ENCODE peak calls at places on chromosomes 1 and 21, in nine cellular contexts. One of them, this sample, is unnamed.

GRCh38 chr1:234617986-234618725 is 8.2 kb upstream of the IRF2BP2 start:
- DNase-seq in esophagus squamous epithelium: no peak
- DNase-seq in psoas muscle: no peak
- DNase-seq in endodermal cell: no peak
- DNase-seq in stomach: no peak
- DNase-seq in prostate gland: no peak
- DNase-seq in aorta: no peak
- DNase-seq in H9: no peak
- DNase-seq in IMR-90: peak
- DNase-seq in this sample: no peak

GRCh38 chr1:6110326-6110725 is 64.6 kb downstream of the KCNAB2 start:
- DNase-seq in esophagus squamous epithelium: no peak
- DNase-seq in psoas muscle: no peak
- DNase-seq in endodermal cell: no peak
- DNase-seq in stomach: no peak
- DNase-seq in prostate gland: no peak
- DNase-seq in aorta: no peak
- DNase-seq in H9: no peak
- DNase-seq in IMR-90: no peak
- DNase-seq in this sample: no peak

GRCh38 chr1:199305053-199305452 is 666.2 kb downstream of the PTPRC start:
- DNase-seq in esophagus squamous epithelium: no peak
- DNase-seq in psoas muscle: no peak
- DNase-seq in endodermal cell: no peak
- DNase-seq in stomach: no peak
- DNase-seq in prostate gland: no peak
- DNase-seq in aorta: no peak
- DNase-seq in H9: no peak
- DNase-seq in IMR-90: no peak
- DNase-seq in this sample: no peak

GRCh38 chr1:117623698-117624097 is 17.9 kb downstream of the TENT5C start:
- DNase-seq in esophagus squamous epithelium: no peak
- DNase-seq in psoas muscle: no peak
- DNase-seq in endodermal cell: no peak
- DNase-seq in stomach: no peak
- DNase-seq in prostate gland: no peak
- DNase-seq in aorta: no peak
- DNase-seq in H9: no peak
- DNase-seq in IMR-90: no peak
- DNase-seq in this sample: peak

GRCh38 chr1:170586942-170587593 is 55.1 kb downstream of the GORAB start:
- DNase-seq in esophagus squamous epithelium: no peak
- DNase-seq in psoas muscle: no peak
- DNase-seq in endodermal cell: no peak
- DNase-seq in stomach: no peak
- DNase-seq in prostate gland: no peak
- DNase-seq in aorta: no peak
- DNase-seq in H9: no peak
- DNase-seq in IMR-90: peak
- DNase-seq in this sample: no peak

GRCh38 chr1:14215151-14215550 is 383.3 kb upstream of the KAZN start:
- DNase-seq in esophagus squamous epithelium: no peak
- DNase-seq in psoas muscle: no peak
- DNase-seq in endodermal cell: no peak
- DNase-seq in stomach: no peak
- DNase-seq in prostate gland: no peak
- DNase-seq in aorta: no peak
- DNase-seq in H9: no peak
- DNase-seq in IMR-90: no peak
- DNase-seq in this sample: no peak

GRCh38 chr1:9724706-9725476 is 73.4 kb downstream of the PIK3CD start:
- DNase-seq in esophagus squamous epithelium: no peak
- DNase-seq in psoas muscle: peak
- DNase-seq in endodermal cell: peak
- DNase-seq in stomach: peak
- DNase-seq in prostate gland: no peak
- DNase-seq in aorta: peak
- DNase-seq in H9: peak
- DNase-seq in IMR-90: peak
- DNase-seq in this sample: no peak

GRCh38 chr21:37568916-37569315 is 202.3 kb downstream of the DYRK1A start:
- DNase-seq in esophagus squamous epithelium: no peak
- DNase-seq in psoas muscle: no peak
- DNase-seq in endodermal cell: no peak
- DNase-seq in stomach: no peak
- DNase-seq in prostate gland: no peak
- DNase-seq in aorta: no peak
- DNase-seq in H9: no peak
- DNase-seq in IMR-90: no peak
- DNase-seq in this sample: no peak

GRCh38 chr1:209937996-209938959 is at the start of gene SYT14:
- DNase-seq in esophagus squamous epithelium: no peak
- DNase-seq in psoas muscle: peak
- DNase-seq in endodermal cell: peak
- DNase-seq in stomach: no peak
- DNase-seq in prostate gland: no peak
- DNase-seq in aorta: no peak
- DNase-seq in H9: peak
- DNase-seq in IMR-90: peak
- DNase-seq in this sample: no peak

GRCh38 chr1:26786437-26787380 is 1.0 kb upstream of the PIGV start:
- DNase-seq in esophagus squamous epithelium: no peak
- DNase-seq in psoas muscle: peak
- DNase-seq in endodermal cell: peak
- DNase-seq in stomach: peak
- DNase-seq in prostate gland: peak
- DNase-seq in aorta: peak
- DNase-seq in H9: peak
- DNase-seq in IMR-90: peak
- DNase-seq in this sample: peak

GRCh38 chr1:109942434-109942833 is 31.8 kb downstream of the CSF1 start:
- DNase-seq in esophagus squamous epithelium: no peak
- DNase-seq in psoas muscle: no peak
- DNase-seq in endodermal cell: no peak
- DNase-seq in stomach: no peak
- DNase-seq in prostate gland: no peak
- DNase-seq in aorta: no peak
- DNase-seq in H9: no peak
- DNase-seq in IMR-90: no peak
- DNase-seq in this sample: no peak

GRCh38 chr1:163442214-163442765 is 120.5 kb downstream of the NUF2 start:
- DNase-seq in esophagus squamous epithelium: no peak
- DNase-seq in psoas muscle: no peak
- DNase-seq in endodermal cell: no peak
- DNase-seq in stomach: no peak
- DNase-seq in prostate gland: no peak
- DNase-seq in aorta: no peak
- DNase-seq in H9: no peak
- DNase-seq in IMR-90: no peak
- DNase-seq in this sample: no peak

GRCh38 chr1:163443863-163444262 is 122.1 kb downstream of the NUF2 start:
- DNase-seq in esophagus squamous epithelium: no peak
- DNase-seq in psoas muscle: no peak
- DNase-seq in endodermal cell: no peak
- DNase-seq in stomach: no peak
- DNase-seq in prostate gland: no peak
- DNase-seq in aorta: no peak
- DNase-seq in H9: no peak
- DNase-seq in IMR-90: no peak
- DNase-seq in this sample: no peak

GRCh38 chr1:163442940-163443339 is 121.2 kb downstream of the NUF2 start:
- DNase-seq in esophagus squamous epithelium: no peak
- DNase-seq in psoas muscle: no peak
- DNase-seq in endodermal cell: no peak
- DNase-seq in stomach: no peak
- DNase-seq in prostate gland: no peak
- DNase-seq in aorta: no peak
- DNase-seq in H9: no peak
- DNase-seq in IMR-90: no peak
- DNase-seq in this sample: no peak

GRCh38 chr1:163439506-163439905 is 117.8 kb downstream of the NUF2 start:
- DNase-seq in esophagus squamous epithelium: no peak
- DNase-seq in psoas muscle: no peak
- DNase-seq in endodermal cell: no peak
- DNase-seq in stomach: no peak
- DNase-seq in prostate gland: no peak
- DNase-seq in aorta: no peak
- DNase-seq in H9: no peak
- DNase-seq in IMR-90: no peak
- DNase-seq in this sample: no peak

DNA sequence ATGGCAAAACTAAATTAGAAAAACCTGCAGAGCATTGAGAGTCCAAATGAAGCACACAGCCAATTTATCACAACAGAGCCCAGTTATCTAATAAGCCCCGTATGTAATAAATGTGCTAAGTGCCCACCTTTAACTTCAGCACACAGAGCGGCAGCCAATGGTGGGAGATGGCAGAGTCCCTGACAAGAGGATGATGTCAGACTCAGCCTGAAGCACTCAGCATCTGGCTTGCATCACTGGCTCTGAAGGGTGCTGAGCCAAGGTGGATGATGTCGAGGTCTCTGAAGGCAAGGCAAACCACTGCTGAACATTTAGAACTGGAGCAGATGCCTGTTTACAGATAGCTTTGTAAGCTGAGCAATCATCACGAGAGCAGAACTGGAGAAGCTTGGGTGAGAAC is 118.3 kb downstream of the NUF2 start:
- DNase-seq in esophagus squamous epithelium: no peak
- DNase-seq in psoas muscle: peak
- DNase-seq in endodermal cell: no peak
- DNase-seq in stomach: no peak
- DNase-seq in prostate gland: no peak
- DNase-seq in aorta: no peak
- DNase-seq in H9: no peak
- DNase-seq in IMR-90: no peak
- DNase-seq in this sample: no peak
- H3K27ac ChIP-seq in esophagus squamous epithelium: no peak
- H3K27ac ChIP-seq in psoas muscle: no peak
- H3K27ac ChIP-seq in endodermal cell: no peak
- H3K27ac ChIP-seq in stomach: no peak
- H3K27ac ChIP-seq in prostate gland: no peak
- H3K27ac ChIP-seq in aorta: no peak
- H3K27ac ChIP-seq in H9: no peak
- H3K27ac ChIP-seq in IMR-90: no peak
- H3K27ac ChIP-seq in this sample: no peak

GRCh38 chr1:206457408-206457807 is 12.9 kb upstream of the IKBKE start:
- DNase-seq in esophagus squamous epithelium: no peak
- DNase-seq in psoas muscle: peak
- DNase-seq in endodermal cell: no peak
- DNase-seq in stomach: no peak
- DNase-seq in prostate gland: no peak
- DNase-seq in aorta: peak
- DNase-seq in H9: no peak
- DNase-seq in IMR-90: peak
- DNase-seq in this sample: no peak

GRCh38 chr1:206461602-206462455 is 8.4 kb upstream of the IKBKE start:
- DNase-seq in esophagus squamous epithelium: no peak
- DNase-seq in psoas muscle: peak
- DNase-seq in endodermal cell: peak
- DNase-seq in stomach: peak
- DNase-seq in prostate gland: peak
- DNase-seq in aorta: peak
- DNase-seq in H9: peak
- DNase-seq in IMR-90: peak
- DNase-seq in this sample: no peak

GRCh38 chr1:206456577-206457375 is 13.5 kb upstream of the IKBKE start:
- DNase-seq in esophagus squamous epithelium: no peak
- DNase-seq in psoas muscle: no peak
- DNase-seq in endodermal cell: no peak
- DNase-seq in stomach: no peak
- DNase-seq in prostate gland: no peak
- DNase-seq in aorta: no peak
- DNase-seq in H9: no peak
- DNase-seq in IMR-90: no peak
- DNase-seq in this sample: no peak

GRCh38 chr1:206460846-206461426 is 9.3 kb upstream of the IKBKE start:
- DNase-seq in esophagus squamous epithelium: no peak
- DNase-seq in psoas muscle: no peak
- DNase-seq in endodermal cell: no peak
- DNase-seq in stomach: no peak
- DNase-seq in prostate gland: no peak
- DNase-seq in aorta: no peak
- DNase-seq in H9: no peak
- DNase-seq in IMR-90: no peak
- DNase-seq in this sample: no peak

DNA sequence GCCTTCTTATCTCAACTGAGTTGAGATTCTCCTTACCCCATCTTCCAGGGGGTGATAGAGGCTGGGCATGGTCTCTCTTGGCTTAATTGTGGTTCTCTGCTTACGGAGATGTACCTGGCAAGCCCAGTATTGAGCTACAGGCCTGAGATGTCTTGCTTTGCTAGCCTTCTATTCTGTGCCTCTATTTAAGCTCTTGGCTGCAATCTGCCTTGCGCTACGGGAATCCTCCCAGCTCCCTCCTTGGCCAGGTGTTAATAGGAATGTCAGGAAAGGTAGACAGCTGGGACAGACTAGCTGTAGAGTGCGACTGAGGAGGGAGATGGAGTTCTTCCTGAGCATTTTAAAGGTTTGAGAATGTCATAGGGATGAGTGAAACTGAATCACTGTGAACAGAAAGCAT is 10.6 kb upstream of the IKBKE start:
- DNase-seq in esophagus squamous epithelium: no peak
- DNase-seq in psoas muscle: no peak
- DNase-seq in endodermal cell: no peak
- DNase-seq in stomach: no peak
- DNase-seq in prostate gland: no peak
- DNase-seq in aorta: no peak
- DNase-seq in H9: no peak
- DNase-seq in IMR-90: no peak
- DNase-seq in this sample: no peak
- H3K27ac ChIP-seq in esophagus squamous epithelium: no peak
- H3K27ac ChIP-seq in psoas muscle: no peak
- H3K27ac ChIP-seq in endodermal cell: no peak
- H3K27ac ChIP-seq in stomach: no peak
- H3K27ac ChIP-seq in prostate gland: no peak
- H3K27ac ChIP-seq in aorta: no peak
- H3K27ac ChIP-seq in H9: no peak
- H3K27ac ChIP-seq in IMR-90: no peak
- H3K27ac ChIP-seq in this sample: no peak

DNA sequence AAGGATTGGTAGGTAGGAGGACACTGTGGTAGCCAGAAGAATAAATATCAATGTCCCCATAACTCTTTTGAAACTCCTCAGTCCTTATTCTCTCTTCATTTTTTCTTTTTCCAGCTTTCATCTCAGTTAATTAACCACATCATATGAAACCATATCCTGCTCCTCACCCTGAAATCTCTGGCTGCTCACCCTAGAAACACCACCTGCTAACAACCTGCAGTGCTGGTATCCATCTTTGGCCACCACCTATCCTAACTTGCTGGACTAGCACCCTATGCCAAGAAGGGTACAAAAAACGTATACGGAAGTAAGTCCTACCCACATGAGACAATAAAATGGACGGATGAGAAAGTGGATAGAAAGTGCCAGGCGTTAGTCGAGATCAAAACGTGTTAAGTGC is 13.7 kb upstream of the DPYD start:
- DNase-seq in esophagus squamous epithelium: no peak
- DNase-seq in psoas muscle: no peak
- DNase-seq in endodermal cell: no peak
- DNase-seq in stomach: no peak
- DNase-seq in prostate gland: no peak
- DNase-seq in aorta: no peak
- DNase-seq in H9: no peak
- DNase-seq in IMR-90: no peak
- DNase-seq in this sample: no peak
- H3K27ac ChIP-seq in esophagus squamous epithelium: no peak
- H3K27ac ChIP-seq in psoas muscle: no peak
- H3K27ac ChIP-seq in endodermal cell: no peak
- H3K27ac ChIP-seq in stomach: no peak
- H3K27ac ChIP-seq in prostate gland: no peak
- H3K27ac ChIP-seq in aorta: no peak
- H3K27ac ChIP-seq in H9: no peak
- H3K27ac ChIP-seq in IMR-90: no peak
- H3K27ac ChIP-seq in this sample: no peak

GRCh38 chr1:230232352-230232751 is 165.3 kb downstream of the GALNT2 start:
- DNase-seq in esophagus squamous epithelium: no peak
- DNase-seq in psoas muscle: no peak
- DNase-seq in endodermal cell: peak
- DNase-seq in stomach: no peak
- DNase-seq in prostate gland: no peak
- DNase-seq in aorta: no peak
- DNase-seq in H9: no peak
- DNase-seq in IMR-90: peak
- DNase-seq in this sample: no peak
- H3K27ac ChIP-seq in esophagus squamous epithelium: no peak
- H3K27ac ChIP-seq in psoas muscle: no peak
- H3K27ac ChIP-seq in endodermal cell: no peak
- H3K27ac ChIP-seq in stomach: peak
- H3K27ac ChIP-seq in prostate gland: no peak
- H3K27ac ChIP-seq in aorta: peak
- H3K27ac ChIP-seq in H9: no peak
- H3K27ac ChIP-seq in IMR-90: no peak
- H3K27ac ChIP-seq in this sample: peak

This sample was measured in coronary artery.